ENCODE peak calls at places on chromosome 6, in seven cellular contexts. X, C, A, T, Q, H and F are unnamed samples.

GRCh38 chr6:161486326-161486725 is 212.5 kb upstream of the AGPAT4 start:
- DNase-seq in X (no peak), C (peak), A (no peak), T (no peak), Q (peak), H (no peak), F (no peak)

GRCh38 chr6:36525346-36525745 is 21.9 kb downstream of the STK38 start:
- DNase-seq in X (no peak), C (no peak), A (no peak), T (no peak), Q (no peak), H (no peak), F (no peak)

GRCh38 chr6:56515081-56515905 is 127.4 kb downstream of the DST start:
- DNase-seq in X (no peak), C (no peak), A (no peak), T (no peak), Q (no peak), H (peak), F (no peak)

GRCh38 chr6:21751608-21752007 is 158.1 kb downstream of the SOX4 start:
- DNase-seq in X (no peak), C (no peak), A (no peak), T (no peak), Q (no peak), H (no peak), F (no peak)

GRCh38 chr6:165117121-165117520 is 192.3 kb downstream of the C6orf118 start:
- DNase-seq in X (no peak), C (no peak), A (no peak), T (no peak), Q (no peak), H (no peak), F (no peak)

GRCh38 chr6:20559924-20560551 is 25.8 kb downstream of the CDKAL1 start:
- DNase-seq in X (no peak), C (peak), A (no peak), T (no peak), Q (no peak), H (peak), F (no peak)

GRCh38 chr6:36586606-36587005 is 7.6 kb upstream of the SRSF3 start:
- DNase-seq in X (no peak), C (no peak), A (no peak), T (no peak), Q (no peak), H (no peak), F (no peak)

GRCh38 chr6:126267621-126268020 is 72.3 kb upstream of the CENPW start:
- DNase-seq in X (no peak), C (no peak), A (no peak), T (no peak), Q (no peak), H (no peak), F (no peak)

GRCh38 chr6:96051555-96051954 is 35.8 kb downstream of the FUT9 start:
- DNase-seq in X (no peak), C (no peak), A (no peak), T (no peak), Q (no peak), H (no peak), F (no peak)

GRCh38 chr6:30396833-30397479 is 52.0 kb downstream of the RPP21 start:
- DNase-seq in X (peak), C (peak), A (peak), T (peak), Q (peak), H (peak), F (peak)

GRCh38 chr6:22764521-22764920 is 195.2 kb downstream of the HDGFL1 start:
- DNase-seq in X (no peak), C (peak), A (no peak), T (no peak), Q (no peak), H (no peak), F (no peak)

GRCh38 chr6:128158496-128158895 is 257.6 kb upstream of the THEMIS start:
- DNase-seq in X (no peak), C (peak), A (no peak), T (no peak), Q (no peak), H (no peak), F (no peak)

GRCh38 chr6:63643862-63644261 is 8.3 kb downstream of the PHF3 start:
- DNase-seq in X (peak), C (no peak), A (no peak), T (no peak), Q (no peak), H (peak), F (no peak)

GRCh38 chr6:120211955-120212792 is 862.6 kb upstream of the MAN1A1 start:
- DNase-seq in X (no peak), C (peak), A (no peak), T (no peak), Q (peak), H (no peak), F (no peak)

GRCh38 chr6:119612176-119612870 is 262.8 kb upstream of the MAN1A1 start:
- DNase-seq in X (no peak), C (peak), A (no peak), T (no peak), Q (no peak), H (no peak), F (no peak)

GRCh38 chr6:12065321-12066140 is 53.4 kb downstream of the HIVEP1 start:
- DNase-seq in X (no peak), C (no peak), A (no peak), T (no peak), Q (no peak), H (no peak), F (no peak)